ENCODE peak calls at places on chromosome 15, in five cellular contexts. T is RWPE1, F is WTC11, J is IMR-90, W is Caco-2. R is an unnamed sample.

GRCh38 chr15:93451265-93451664 is 362.3 kb upstream of the RGMA start:
- DNase-seq in T (no peak), F (no peak), J (no peak), W (no peak), R (no peak)

GRCh38 chr15:31019986-31020385 is 28.6 kb upstream of the MTMR10 start:
- DNase-seq in T (no peak), F (no peak), J (no peak), W (no peak), R (no peak)

GRCh38 chr15:40357246-40357645 is 773 bp upstream of the DISP2 start:
- DNase-seq in T (no peak), F (no peak), J (no peak), W (no peak), R (no peak)

GRCh38 chr15:32849769-32850668 is 132.2 kb downstream of the GREM1 start:
- DNase-seq in T (peak), F (no peak), J (peak), W (no peak), R (no peak)

GRCh38 chr15:101042320-101042719 is 123.2 kb downstream of the LRRK1 start:
- DNase-seq in T (no peak), F (no peak), J (no peak), W (no peak), R (no peak)

GRCh38 chr15:67941643-67942315 is 101.9 kb upstream of the RNU6-1 start:
- DNase-seq in T (peak), F (no peak), J (peak), W (peak), R (no peak)

GRCh38 chr15:45141386-45141785 is 11.6 kb downstream of the DUOX1 start:
- DNase-seq in T (no peak), F (no peak), J (no peak), W (no peak), R (no peak)

GRCh38 chr15:85800460-85801123 is 5.9 kb upstream of the KLHL25 start:
- DNase-seq in T (peak), F (no peak), J (peak), W (peak), R (no peak)

GRCh38 chr15:25175789-25176615 is 221.2 kb downstream of the SNRPN start:
- DNase-seq in T (no peak), F (peak), J (no peak), W (no peak), R (no peak)

GRCh38 chr15:75694241-75695182 is 18.1 kb downstream of the CSPG4 start:
- DNase-seq in T (peak), F (peak), J (peak), W (no peak), R (peak)

GRCh38 chr15:40470423-40471104 is at the start of gene CHST14:
- DNase-seq in T (peak), F (peak), J (peak), W (peak), R (peak)

GRCh38 chr15:98931001-98931400 is 76.6 kb downstream of the PGPEP1L start:
- DNase-seq in T (no peak), F (no peak), J (no peak), W (no peak), R (no peak)

GRCh38 chr15:41809121-41809520 is 18.8 kb upstream of the JMJD7 start:
- DNase-seq in T (no peak), F (no peak), J (peak), W (no peak), R (no peak)

GRCh38 chr15:31265871-31266711 is 60.5 kb upstream of the KLF13 start:
- DNase-seq in T (no peak), F (peak), J (no peak), W (peak), R (no peak)

GRCh38 chr15:49315543-49315942 is 107.5 kb upstream of the FGF7 start:
- DNase-seq in T (no peak), F (no peak), J (no peak), W (no peak), R (no peak)

GRCh38 chr15:40859206-40859851 is 14.7 kb downstream of the RHOV start:
- DNase-seq in T (peak), F (peak), J (peak), W (peak), R (peak)

GRCh38 chr15:53580371-53580770 is 179.1 kb downstream of the WDR72 start:
- DNase-seq in T (no peak), F (no peak), J (no peak), W (no peak), R (no peak)

GRCh38 chr15:25763206-25763880 is 99.8 kb downstream of the ATP10A start:
- DNase-seq in T (no peak), F (no peak), J (peak), W (no peak), R (no peak)

GRCh38 chr15:72249138-72249825 is 18.3 kb upstream of the PKM start:
- DNase-seq in T (no peak), F (no peak), J (no peak), W (no peak), R (no peak)

GRCh38 chr15:82313446-82313845 is 35.8 kb downstream of the GOLGA6L10 start:
- DNase-seq in T (no peak), F (no peak), J (no peak), W (no peak), R (no peak)

GRCh38 chr15:52658955-52659354 is 20.2 kb downstream of the ATOSA start:
- DNase-seq in T (no peak), F (no peak), J (no peak), W (no peak), R (no peak)

GRCh38 chr15:87829651-87830050 is 426.9 kb downstream of the NTRK3 start:
- DNase-seq in T (no peak), F (no peak), J (no peak), W (no peak), R (no peak)

GRCh38 chr15:69134841-69135240 is 25.6 kb upstream of the GLCE start:
- DNase-seq in T (no peak), F (no peak), J (no peak), W (no peak), R (no peak)

GRCh38 chr15:54197995-54198394 is 219.8 kb downstream of the UNC13C start:
- DNase-seq in T (no peak), F (peak), J (no peak), W (no peak), R (no peak)

GRCh38 chr15:52518487-52518886 is 10.2 kb downstream of the MYO5A start:
- DNase-seq in T (no peak), F (no peak), J (peak), W (no peak), R (no peak)

GRCh38 chr15:44812029-44812517 is 75.7 kb downstream of the TRIM69 start:
- DNase-seq in T (no peak), F (no peak), J (no peak), W (no peak), R (no peak)

GRCh38 chr15:95604634-95605036 is 725.9 kb upstream of the NR2F2 start:
- DNase-seq in T (peak), F (no peak), J (peak), W (no peak), R (no peak)

GRCh38 chr15:43702174-43702573 is 8.5 kb downstream of the CKMT1A start:
- DNase-seq in T (no peak), F (no peak), J (no peak), W (no peak), R (no peak)

GRCh38 chr15:41842229-41842628 is 3.6 kb downstream of the PLA2G4B start:
- DNase-seq in T (no peak), F (no peak), J (no peak), W (no peak), R (no peak)

GRCh38 chr15:65287515-65287845 is 797 bp upstream of the PARP16 start:
- DNase-seq in T (no peak), F (no peak), J (peak), W (no peak), R (no peak)

GRCh38 chr15:65286069-65286703 is 497 bp downstream of the PARP16 start:
- DNase-seq in T (no peak), F (peak), J (no peak), W (no peak), R (no peak)

GRCh38 chr15:65289261-65289854 is 2.7 kb upstream of the PARP16 start:
- DNase-seq in T (no peak), F (no peak), J (no peak), W (peak), R (no peak)

GRCh38 chr15:65285291-65286068 is 1.2 kb downstream of the PARP16 start:
- DNase-seq in T (no peak), F (no peak), J (peak), W (no peak), R (no peak)

DNA sequence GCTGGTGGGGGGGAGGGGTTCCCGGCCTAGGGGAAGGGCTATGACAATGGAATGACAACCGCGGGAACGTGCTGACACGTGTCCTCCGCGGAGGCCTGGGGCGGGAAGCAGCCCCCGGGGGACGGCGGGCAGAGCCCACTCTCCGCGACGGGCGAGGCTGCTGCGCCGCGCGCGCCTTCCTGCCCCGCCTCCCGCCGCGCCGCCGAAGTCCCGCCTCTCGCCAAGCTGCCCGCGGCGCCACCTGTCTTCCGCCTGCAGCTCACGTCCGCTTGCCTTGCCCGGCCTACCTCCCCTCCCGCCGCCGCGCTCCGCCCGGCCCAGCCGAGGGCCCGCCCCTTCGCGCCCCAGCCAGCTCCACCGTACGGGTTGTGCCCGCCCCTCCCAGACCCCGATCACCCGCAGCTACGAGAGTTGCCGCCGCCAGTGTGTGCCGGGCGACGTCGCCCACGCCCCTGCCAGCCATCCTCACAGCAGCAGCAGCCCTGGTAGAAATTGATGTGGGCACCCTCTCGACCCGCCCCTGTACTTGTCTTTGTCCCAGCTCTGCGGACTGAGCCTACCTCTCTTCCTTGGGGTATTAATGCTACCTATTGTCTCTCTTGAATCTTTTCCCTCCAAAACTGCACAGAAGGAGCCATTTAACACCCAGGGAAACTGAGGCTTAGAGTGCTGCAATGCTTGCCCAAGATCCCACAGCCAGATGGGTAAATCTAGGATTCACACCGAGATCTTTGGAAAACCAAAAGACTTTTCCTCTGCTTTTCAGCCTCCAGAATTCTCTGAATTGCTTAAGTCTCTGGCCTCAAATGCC is at the start of gene PARP16:
- DNase-seq in T (peak), F (peak), J (peak), W (peak), R (peak)
- TF ChIP-seq CTCF in T (no peak), F (no peak), J (peak), W (no peak), R (peak)

DNA sequence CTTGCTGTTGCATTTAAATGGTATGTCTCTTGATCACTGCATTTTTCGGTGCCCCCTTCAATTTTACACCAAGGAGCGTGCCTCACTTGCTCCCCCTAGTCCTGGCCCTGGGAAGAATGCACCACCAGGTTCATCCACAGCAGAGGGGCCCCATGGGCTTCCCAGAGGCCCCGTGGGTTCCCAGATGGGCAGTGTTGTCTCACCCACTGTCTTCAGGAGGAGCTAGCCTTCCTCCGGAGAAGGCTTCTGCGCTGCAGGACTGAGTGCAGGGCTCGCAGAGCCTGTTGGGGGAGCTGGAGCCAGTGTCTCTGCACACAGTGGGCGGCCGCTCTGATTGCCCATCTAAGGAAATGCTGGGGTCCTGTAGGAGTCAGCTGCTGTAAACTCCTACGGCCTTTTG is 45.9 kb downstream of the POLR2M start:
- DNase-seq in T (no peak), F (peak), J (no peak), W (no peak), R (no peak)
- TF ChIP-seq CTCF in T (no peak), F (no peak), J (no peak), W (no peak), R (no peak)

DNA sequence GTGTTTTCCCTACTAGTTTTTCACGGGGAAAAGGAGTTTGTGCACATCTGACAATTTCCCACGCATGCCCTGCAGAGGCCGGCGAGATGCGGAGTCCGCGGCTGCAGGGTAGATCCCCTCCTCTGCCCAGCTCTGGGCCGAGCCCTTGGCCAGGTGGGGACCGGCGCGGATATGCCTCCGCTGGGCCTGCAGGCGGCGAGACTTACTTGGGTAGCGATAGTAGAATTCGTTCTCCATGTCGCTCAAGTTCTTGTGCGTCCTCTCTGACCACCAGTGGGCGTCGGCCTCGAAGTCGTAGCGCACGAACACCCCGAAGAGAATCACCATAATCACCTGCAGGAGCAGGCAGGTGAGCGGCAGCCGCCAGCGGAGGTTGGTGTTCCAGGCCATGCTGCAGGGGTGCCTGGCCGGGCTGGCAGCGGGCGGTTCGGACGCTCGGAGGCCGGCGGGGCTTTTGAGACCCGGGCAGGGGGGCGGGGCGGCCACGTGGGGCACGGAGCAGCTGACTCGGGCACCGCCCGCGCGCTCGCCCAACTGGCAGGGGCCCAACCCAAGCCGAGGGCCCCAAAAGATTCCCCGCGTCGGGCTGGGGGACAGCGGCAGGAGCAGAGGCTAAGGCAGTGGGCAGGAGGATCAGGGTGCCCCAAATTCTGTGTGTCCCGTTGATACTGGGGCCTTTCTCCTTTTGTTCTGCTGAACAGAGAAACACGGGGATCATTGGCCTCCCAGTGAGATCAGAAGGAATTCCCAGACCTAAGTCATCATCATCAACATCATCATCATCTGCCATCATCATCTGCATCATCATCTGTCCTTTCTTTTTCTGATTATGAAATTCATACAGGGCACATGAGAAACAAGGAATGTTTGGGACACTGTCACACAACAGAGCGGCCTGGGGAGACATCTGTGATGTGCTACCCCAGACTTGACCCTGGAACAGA is at the start of gene RHCG:
- DNase-seq in T (no peak), F (peak), J (peak), W (peak), R (peak)
- TF ChIP-seq CTCF in T (no peak), F (no peak), J (peak), W (peak), R (peak)

DNA sequence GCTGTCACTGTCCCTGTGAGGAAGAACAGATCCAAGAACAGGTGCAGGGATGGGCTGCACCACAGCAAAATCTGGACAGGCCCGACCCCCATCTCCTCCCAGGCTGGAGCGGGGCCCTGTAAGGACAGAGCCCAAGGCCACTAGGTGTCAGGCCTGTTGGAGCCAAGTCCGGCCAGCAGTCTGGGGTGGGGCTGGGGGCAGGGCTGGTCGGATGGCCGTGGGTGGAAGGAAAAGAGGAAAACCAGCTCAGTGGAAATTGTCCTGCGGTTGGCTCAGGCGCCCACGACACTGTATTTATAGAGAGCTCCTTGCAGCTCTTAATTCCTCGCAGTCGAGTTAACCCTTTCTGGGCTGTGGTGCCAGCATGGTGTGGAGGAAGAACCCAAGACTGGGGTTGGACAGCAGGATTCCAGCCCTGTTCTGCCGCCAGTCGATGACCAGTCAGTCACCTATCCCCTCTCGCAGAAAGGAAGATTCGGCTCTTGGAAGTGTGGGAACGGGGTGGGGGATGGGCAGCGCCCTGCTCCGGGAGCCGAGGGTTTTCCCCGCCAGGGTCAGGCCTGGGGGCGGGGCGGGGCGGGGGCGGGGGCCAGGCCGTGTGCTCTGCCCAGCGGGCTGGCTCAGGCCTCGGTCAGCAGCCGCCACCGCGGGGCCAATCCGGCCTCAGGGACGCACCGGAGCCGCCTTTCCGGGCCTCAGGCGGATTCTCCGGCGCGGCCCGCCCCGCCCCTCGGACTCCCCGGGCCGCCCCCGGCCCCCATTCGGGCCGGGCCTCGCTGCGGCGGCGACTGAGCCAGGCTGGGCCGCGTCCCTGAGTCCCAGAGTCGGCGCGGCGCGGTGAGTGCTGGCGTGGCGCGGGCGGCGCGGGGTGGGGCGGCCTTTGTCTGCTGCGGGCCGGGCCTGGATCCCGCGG is at the start of gene CD276:
- DNase-seq in T (peak), F (peak), J (peak), W (peak), R (peak)
- TF ChIP-seq CTCF in T (peak), F (no peak), J (peak), W (peak), R (peak)

GRCh38 chr15:57909388-57909787 is 156.1 kb downstream of the ALDH1A2 start:
- DNase-seq in T (no peak), F (no peak), J (no peak), W (no peak), R (no peak)

GRCh38 chr15:57910672-57911071 is 154.8 kb downstream of the ALDH1A2 start:
- DNase-seq in T (no peak), F (no peak), J (no peak), W (no peak), R (no peak)

GRCh38 chr15:57915827-57916531 is 149.5 kb downstream of the ALDH1A2 start:
- DNase-seq in T (no peak), F (no peak), J (no peak), W (no peak), R (no peak)

GRCh38 chr15:57914350-57915055 is 151.0 kb downstream of the ALDH1A2 start:
- DNase-seq in T (no peak), F (no peak), J (no peak), W (no peak), R (no peak)

DNA sequence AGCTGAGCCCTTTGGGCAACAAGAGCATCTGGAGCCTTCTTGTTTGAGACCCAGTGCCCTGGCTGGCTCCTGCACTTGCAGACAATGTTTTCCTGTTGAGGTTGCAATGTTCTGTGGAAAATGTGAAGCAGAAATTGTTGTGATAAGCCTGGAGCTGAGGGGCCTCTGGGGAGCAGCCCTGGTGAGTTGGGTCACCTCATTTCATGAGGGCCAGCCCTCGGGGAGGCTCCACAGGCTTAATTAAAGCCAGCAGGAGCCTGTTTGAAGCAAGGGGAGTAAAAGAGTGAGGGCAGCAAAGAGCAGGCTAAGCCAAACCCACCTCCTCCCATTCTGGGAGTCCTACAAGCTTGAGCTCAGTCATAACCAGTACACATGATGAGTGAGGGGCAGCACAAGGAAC is 154.3 kb downstream of the ALDH1A2 start:
- DNase-seq in T (no peak), F (no peak), J (no peak), W (no peak), R (no peak)
- TF ChIP-seq CTCF in T (no peak), F (no peak), J (no peak), W (no peak), R (no peak)

GRCh38 chr15:59791646-59792208 is 102.6 kb upstream of the BNIP2 start:
- DNase-seq in T (no peak), F (no peak), J (no peak), W (no peak), R (no peak)
- TF ChIP-seq CTCF in T (no peak), F (no peak), J (no peak), W (no peak), R (no peak)

GRCh38 chr15:81303241-81304225 is 20.4 kb downstream of the STARD5 start:
- DNase-seq in T (no peak), F (peak), J (peak), W (no peak), R (no peak)

GRCh38 chr15:81299630-81300273 is 24.2 kb downstream of the STARD5 start:
- DNase-seq in T (no peak), F (no peak), J (no peak), W (no peak), R (no peak)

GRCh38 chr15:81301385-81301784 is 22.6 kb downstream of the STARD5 start:
- DNase-seq in T (no peak), F (no peak), J (no peak), W (no peak), R (no peak)

GRCh38 chr15:81302605-81303204 is 21.2 kb downstream of the STARD5 start:
- DNase-seq in T (no peak), F (no peak), J (no peak), W (no peak), R (no peak)

GRCh38 chr15:81301815-81302399 is 22.0 kb downstream of the STARD5 start:
- DNase-seq in T (no peak), F (no peak), J (no peak), W (no peak), R (no peak)
- TF ChIP-seq CTCF in T (no peak), F (no peak), J (no peak), W (no peak), R (no peak)

GRCh38 chr15:70234256-70234965 is 136.7 kb upstream of the TLE3 start:
- DNase-seq in T (no peak), F (no peak), J (peak), W (no peak), R (no peak)
- TF ChIP-seq CTCF in T (no peak), F (no peak), J (no peak), W (no peak), R (no peak)

R was measured in neural crest cell.